ENCODE peak calls at places on chromosome 1, in eight cellular contexts. T is A673, U is spleen, R is mucosa of gallbladder, Y is brain microvascular endothelial cell, K is T-helper 1 cell, Q is NCI-H1694, E is NCI-H1105 treated with DMSO at 0.1 percent for 48 hours. L is an unnamed sample.

GRCh38 chr1:216815239-216815955 is 92.2 kb upstream of the ESRRG start:
- DNase-seq in T (peak), U (no peak), R (peak), Y (no peak), K (no peak), Q (peak), E (peak), L (no peak)

GRCh38 chr1:206555473-206555935 is 48.2 kb downstream of the RASSF5 start:
- DNase-seq in T (no peak), U (peak), R (peak), Y (peak), K (no peak), Q (no peak), E (no peak), L (no peak)

GRCh38 chr1:15445390-15446122 is 7.3 kb downstream of the CTRC start:
- DNase-seq in T (no peak), U (no peak), R (no peak), Y (no peak), K (no peak), Q (no peak), E (no peak), L (no peak)

GRCh38 chr1:39615086-39615662 is 24.3 kb downstream of the HEYL start:
- DNase-seq in T (no peak), U (no peak), R (no peak), Y (no peak), K (no peak), Q (no peak), E (peak), L (no peak)

GRCh38 chr1:176567190-176567794 is 104.3 kb downstream of the PAPPA2 start:
- DNase-seq in T (no peak), U (no peak), R (no peak), Y (no peak), K (no peak), Q (no peak), E (no peak), L (no peak)

GRCh38 chr1:157955269-157955668 is 38.2 kb upstream of the KIRREL1 start:
- DNase-seq in T (no peak), U (no peak), R (peak), Y (no peak), K (no peak), Q (no peak), E (no peak), L (no peak)

GRCh38 chr1:99269321-99269720 is 5.0 kb downstream of the PLPPR4 start:
- DNase-seq in T (no peak), U (no peak), R (no peak), Y (no peak), K (no peak), Q (no peak), E (no peak), L (no peak)

GRCh38 chr1:232486454-232487202 is 143.3 kb downstream of the SIPA1L2 start:
- DNase-seq in T (no peak), U (no peak), R (no peak), Y (no peak), K (no peak), Q (no peak), E (no peak), L (no peak)

GRCh38 chr1:119713538-119714456 is 2.1 kb downstream of the PHGDH start:
- DNase-seq in T (peak), U (no peak), R (no peak), Y (no peak), K (no peak), Q (peak), E (peak), L (no peak)

GRCh38 chr1:94541175-94542087 is at the start of gene F3:
- DNase-seq in T (peak), U (peak), R (peak), Y (peak), K (peak), Q (peak), E (peak), L (peak)

L was measured in stomach.